ENCODE peak calls at places on chromosomes 7 and 10, in ten cellular contexts. L is activated T-helper 1 cell treated with anti-CD3 and anti-CD28 coated beads, Interleukin-12 subunit alpha, Interleukin-12 subunit beta, Interleukin-2, Interleukin-4 antibody, amounts not matched to agents 30 ng/mL and 10 ng/mL and 1 ng/mL, durations not matched to agents 14 hours and 24 hours and 36 hours; Q is iPS-NIHi11; Y is fibroblast of the conjunctiva; E is HFFc6; R is AG08395; G is NCI-H774; B is substantia nigra; O is PC-3; F is activated T-cell treated with anti-CD3 and anti-CD28 coated beads, Interleukin-2, amount 50 U/mL, for 24 hours. S is an unnamed sample.

GRCh38 chr7:142889825-142890224 is 4.3 kb upstream of the TRPV6 start:
- DNase-seq in Y (no peak), L (no peak), R (no peak), Q (no peak), B (no peak), O (no peak), F (no peak), G (no peak), E (no peak), S (no peak)

GRCh38 chr7:12210179-12211053 is 678 bp upstream of the TMEM106B start:
- DNase-seq in G (peak), O (peak), R (peak), L (no peak), F (no peak), Y (no peak), E (no peak), B (no peak), Q (peak), S (no peak)

GRCh38 chr10:71769279-71769823 is 4.0 kb downstream of the VSIR start:
- DNase-seq in F (no peak), E (peak), Q (no peak), G (no peak), O (no peak), B (no peak), Y (no peak), R (no peak), L (no peak), S (no peak)

GRCh38 chr10:130141460-130141859 is 5.3 kb downstream of the GLRX3 start:
- DNase-seq in O (no peak), R (no peak), Y (no peak), E (peak), F (no peak), G (no peak), B (no peak), Q (no peak), L (no peak), S (no peak)

GRCh38 chr7:108418941-108419340 is 37.3 kb downstream of the NRCAM start:
- DNase-seq in Y (no peak), E (no peak), B (no peak), R (no peak), G (no peak), Q (no peak), O (no peak), L (no peak), F (no peak), S (no peak)

GRCh38 chr7:94907420-94908203 is at the start of gene PPP1R9A:
- DNase-seq in R (peak), Q (peak), O (peak), E (no peak), B (peak), G (peak), L (no peak), Y (no peak), F (no peak), S (no peak)

GRCh38 chr7:28921822-28922221 is 36.3 kb downstream of the TRIL start:
- DNase-seq in B (peak), F (no peak), G (peak), L (no peak), E (peak), Y (peak), O (peak), Q (peak), R (peak), S (peak)

GRCh38 chr7:28375729-28376128 is 36.6 kb upstream of the CREB5 start:
- DNase-seq in B (no peak), E (no peak), O (no peak), F (no peak), G (no peak), Q (no peak), L (no peak), Y (no peak), R (no peak), S (no peak)

GRCh38 chr7:11252705-11253272 is 279.1 kb downstream of the PHF14 start:
- DNase-seq in L (no peak), E (no peak), B (no peak), Q (no peak), G (no peak), O (peak), F (no peak), R (no peak), Y (no peak), S (no peak)

GRCh38 chr7:18357691-18358090 is 137.9 kb upstream of the HDAC9 start:
- DNase-seq in L (no peak), Q (peak), B (no peak), R (peak), O (peak), F (no peak), E (peak), G (no peak), Y (no peak), S (no peak)

GRCh38 chr10:26437637-26438461 is at the start of gene APBB1IP:
- DNase-seq in E (peak), Y (peak), F (peak), L (peak), G (no peak), Q (peak), B (peak), R (no peak), O (no peak), S (no peak)

GRCh38 chr7:132497098-132497497 is 79.2 kb downstream of the PLXNA4 start:
- DNase-seq in B (no peak), Y (no peak), G (no peak), Q (no peak), O (no peak), E (no peak), L (no peak), R (no peak), F (no peak), S (no peak)

GRCh38 chr10:81040947-81041346 is 503.2 kb downstream of the SH2D4B start:
- DNase-seq in F (no peak), E (no peak), R (no peak), Y (no peak), O (no peak), Q (no peak), L (no peak), B (no peak), G (peak), S (no peak)

GRCh38 chr7:33722383-33723096 is 182.8 kb upstream of the BMPER start:
- DNase-seq in R (peak), Q (peak), Y (peak), B (peak), F (no peak), E (peak), L (no peak), G (no peak), O (peak), S (no peak)

GRCh38 chr7:14936530-14936929 is 34.0 kb upstream of the DGKB start:
- DNase-seq in E (no peak), O (peak), F (no peak), R (peak), G (no peak), Y (no peak), L (no peak), B (no peak), Q (peak), S (no peak)

GRCh38 chr10:68598978-68599753 is 39.0 kb downstream of the TET1 start:
- DNase-seq in O (peak), B (peak), Y (peak), F (no peak), R (peak), Q (peak), L (no peak), E (no peak), G (peak), S (no peak)

GRCh38 chr7:54932818-54933543 is 85.8 kb upstream of the EGFR start:
- DNase-seq in L (no peak), B (peak), E (peak), R (peak), O (peak), G (peak), Y (peak), F (no peak), Q (peak), S (no peak)

S was measured in NCI-H1048.